ENCODE peak calls at places on chromosomes 16 and 17, in seven cellular contexts. One of them, this sample, is unnamed.

GRCh38 chr17:13704333-13704732 is 102.6 kb upstream of the HS3ST3A1 start:
- DNase-seq in neuronal stem cell: no peak
- DNase-seq in mesendoderm: no peak
- DNase-seq in IMR-90: peak
- DNase-seq in trophoblast cell: no peak
- DNase-seq in H1: no peak
- DNase-seq in H9: no peak
- DNase-seq in this sample: peak

GRCh38 chr17:58918879-58919278 is 163.2 kb downstream of the PPM1E start:
- DNase-seq in H9: no peak
- DNase-seq in mesendoderm: no peak
- DNase-seq in IMR-90: no peak
- DNase-seq in trophoblast cell: no peak
- DNase-seq in neuronal stem cell: no peak
- DNase-seq in H1: no peak
- DNase-seq in this sample: no peak

GRCh38 chr17:47119746-47120520 is 69.2 kb downstream of the CDC27 start:
- DNase-seq in H9: no peak
- DNase-seq in IMR-90: peak
- DNase-seq in mesendoderm: peak
- DNase-seq in H1: no peak
- DNase-seq in trophoblast cell: no peak
- DNase-seq in neuronal stem cell: no peak
- DNase-seq in this sample: peak

GRCh38 chr17:56754523-56755208 is 79.1 kb downstream of the C17orf67 start:
- DNase-seq in trophoblast cell: no peak
- DNase-seq in IMR-90: peak
- DNase-seq in mesendoderm: peak
- DNase-seq in neuronal stem cell: no peak
- DNase-seq in H1: no peak
- DNase-seq in H9: no peak
- DNase-seq in this sample: peak

GRCh38 chr17:68424188-68424587 is 33.1 kb downstream of the WIPI1 start:
- DNase-seq in H9: no peak
- DNase-seq in IMR-90: no peak
- DNase-seq in trophoblast cell: no peak
- DNase-seq in mesendoderm: no peak
- DNase-seq in neuronal stem cell: no peak
- DNase-seq in H1: no peak
- DNase-seq in this sample: no peak

GRCh38 chr17:75785016-75785769 is 587 bp downstream of the UNK start:
- DNase-seq in trophoblast cell: no peak
- DNase-seq in H9: no peak
- DNase-seq in IMR-90: peak
- DNase-seq in neuronal stem cell: peak
- DNase-seq in H1: no peak
- DNase-seq in mesendoderm: peak
- DNase-seq in this sample: peak

GRCh38 chr16:80704751-80705150 is 99.6 kb downstream of the CDYL2 start:
- DNase-seq in mesendoderm: no peak
- DNase-seq in H9: no peak
- DNase-seq in H1: no peak
- DNase-seq in IMR-90: no peak
- DNase-seq in trophoblast cell: no peak
- DNase-seq in neuronal stem cell: no peak
- DNase-seq in this sample: no peak

GRCh38 chr16:31493506-31494125 is 10.7 kb downstream of the SLC5A2 start:
- DNase-seq in H9: no peak
- DNase-seq in neuronal stem cell: no peak
- DNase-seq in mesendoderm: no peak
- DNase-seq in IMR-90: no peak
- DNase-seq in H1: no peak
- DNase-seq in trophoblast cell: no peak
- DNase-seq in this sample: no peak

GRCh38 chr17:46818929-46819859 is 702 bp upstream of the WNT3 start:
- DNase-seq in trophoblast cell: peak
- DNase-seq in H9: peak
- DNase-seq in IMR-90: no peak
- DNase-seq in neuronal stem cell: peak
- DNase-seq in mesendoderm: peak
- DNase-seq in H1: no peak
- DNase-seq in this sample: peak

GRCh38 chr16:74991268-74991592 is 6.3 kb upstream of the WDR59 start:
- DNase-seq in IMR-90: no peak
- DNase-seq in neuronal stem cell: no peak
- DNase-seq in H1: no peak
- DNase-seq in trophoblast cell: no peak
- DNase-seq in H9: no peak
- DNase-seq in mesendoderm: no peak
- DNase-seq in this sample: no peak

GRCh38 chr17:77496401-77496801 is 355.6 kb downstream of the SEC14L1 start:
- DNase-seq in H9: no peak
- DNase-seq in trophoblast cell: no peak
- DNase-seq in IMR-90: no peak
- DNase-seq in H1: no peak
- DNase-seq in mesendoderm: no peak
- DNase-seq in neuronal stem cell: no peak
- DNase-seq in this sample: no peak

GRCh38 chr17:41593306-41594095 is 6.8 kb upstream of the KRT14 start:
- DNase-seq in trophoblast cell: no peak
- DNase-seq in IMR-90: no peak
- DNase-seq in mesendoderm: no peak
- DNase-seq in H9: no peak
- DNase-seq in neuronal stem cell: no peak
- DNase-seq in H1: no peak
- DNase-seq in this sample: no peak

GRCh38 chr16:13902677-13903076 is 17.3 kb upstream of the ERCC4 start:
- DNase-seq in neuronal stem cell: no peak
- DNase-seq in H9: no peak
- DNase-seq in trophoblast cell: no peak
- DNase-seq in mesendoderm: no peak
- DNase-seq in H1: no peak
- DNase-seq in IMR-90: peak
- DNase-seq in this sample: no peak

GRCh38 chr17:30256756-30257506 is 21.4 kb upstream of the SLC6A4 start:
- DNase-seq in neuronal stem cell: no peak
- DNase-seq in H9: no peak
- DNase-seq in trophoblast cell: peak
- DNase-seq in H1: no peak
- DNase-seq in mesendoderm: no peak
- DNase-seq in IMR-90: peak
- DNase-seq in this sample: peak

GRCh38 chr16:75116081-75116910 is at the start of gene LDHD:
- DNase-seq in neuronal stem cell: no peak
- DNase-seq in mesendoderm: peak
- DNase-seq in H1: peak
- DNase-seq in IMR-90: no peak
- DNase-seq in H9: peak
- DNase-seq in trophoblast cell: no peak
- DNase-seq in this sample: no peak

GRCh38 chr17:73231363-73231762 is 30.3 kb downstream of the CPSF4L start:
- DNase-seq in trophoblast cell: no peak
- DNase-seq in IMR-90: peak
- DNase-seq in mesendoderm: peak
- DNase-seq in H9: no peak
- DNase-seq in H1: no peak
- DNase-seq in neuronal stem cell: no peak
- DNase-seq in this sample: peak

GRCh38 chr16:88882358-88883030 is 16.0 kb upstream of the PABPN1L start:
- DNase-seq in neuronal stem cell: no peak
- DNase-seq in H9: no peak
- DNase-seq in H1: no peak
- DNase-seq in IMR-90: no peak
- DNase-seq in mesendoderm: no peak
- DNase-seq in trophoblast cell: no peak
- DNase-seq in this sample: no peak

GRCh38 chr17:718075-718474 is 3.4 kb upstream of the VPS53 start:
- DNase-seq in H9: no peak
- DNase-seq in H1: no peak
- DNase-seq in mesendoderm: no peak
- DNase-seq in neuronal stem cell: no peak
- DNase-seq in IMR-90: no peak
- DNase-seq in trophoblast cell: no peak
- DNase-seq in this sample: no peak

GRCh38 chr16:13896543-13897182 is 23.3 kb upstream of the ERCC4 start:
- DNase-seq in H1: no peak
- DNase-seq in mesendoderm: peak
- DNase-seq in H9: no peak
- DNase-seq in IMR-90: peak
- DNase-seq in neuronal stem cell: no peak
- DNase-seq in trophoblast cell: no peak
- DNase-seq in this sample: no peak

GRCh38 chr17:40351185-40352043 is 13.1 kb downstream of the GJD3 start:
- DNase-seq in neuronal stem cell: no peak
- DNase-seq in mesendoderm: no peak
- DNase-seq in H1: no peak
- DNase-seq in H9: no peak
- DNase-seq in trophoblast cell: no peak
- DNase-seq in IMR-90: no peak
- DNase-seq in this sample: no peak

GRCh38 chr16:84737192-84737591 is 37.4 kb downstream of the USP10 start:
- DNase-seq in IMR-90: no peak
- DNase-seq in trophoblast cell: no peak
- DNase-seq in mesendoderm: no peak
- DNase-seq in H1: no peak
- DNase-seq in neuronal stem cell: no peak
- DNase-seq in H9: no peak
- DNase-seq in this sample: no peak
- H3K23ac ChIP-seq in IMR-90: no peak
- H3K23ac ChIP-seq in trophoblast cell: no peak
- H3K23ac ChIP-seq in mesendoderm: no peak
- H3K23ac ChIP-seq in H1: no peak
- H3K23ac ChIP-seq in neuronal stem cell: no peak
- H3K23ac ChIP-seq in H9: no peak
- H3K23ac ChIP-seq in this sample: no peak

GRCh38 chr16:53757971-53758609 is 54.1 kb downstream of the FTO start:
- DNase-seq in neuronal stem cell: no peak
- DNase-seq in H9: no peak
- DNase-seq in mesendoderm: no peak
- DNase-seq in IMR-90: no peak
- DNase-seq in H1: no peak
- DNase-seq in trophoblast cell: no peak
- DNase-seq in this sample: no peak
- H2BK5ac ChIP-seq in neuronal stem cell: no peak
- H2BK5ac ChIP-seq in H9: no peak
- H2BK5ac ChIP-seq in mesendoderm: no peak
- H2BK5ac ChIP-seq in IMR-90: no peak
- H2BK5ac ChIP-seq in H1: no peak
- H2BK5ac ChIP-seq in trophoblast cell: no peak
- H2BK5ac ChIP-seq in this sample: no peak

GRCh38 chr16:1621851-1622250 is 9.7 kb downstream of the CRAMP1 start:
- DNase-seq in H9: no peak
- DNase-seq in IMR-90: no peak
- DNase-seq in trophoblast cell: no peak
- DNase-seq in neuronal stem cell: no peak
- DNase-seq in H1: no peak
- DNase-seq in mesendoderm: no peak
- DNase-seq in this sample: no peak
- H4K8ac ChIP-seq in H9: no peak
- H4K8ac ChIP-seq in IMR-90: no peak
- H4K8ac ChIP-seq in trophoblast cell: no peak
- H4K8ac ChIP-seq in neuronal stem cell: no peak
- H4K8ac ChIP-seq in H1: no peak
- H4K8ac ChIP-seq in mesendoderm: no peak
- H4K8ac ChIP-seq in this sample: no peak

GRCh38 chr17:80976718-80977117 is 14.9 kb upstream of the CHMP6 start:
- DNase-seq in H9: no peak
- DNase-seq in H1: no peak
- DNase-seq in mesendoderm: no peak
- DNase-seq in IMR-90: peak
- DNase-seq in trophoblast cell: no peak
- DNase-seq in neuronal stem cell: no peak
- DNase-seq in this sample: no peak
- H3K23ac ChIP-seq in H9: no peak
- H3K23ac ChIP-seq in H1: no peak
- H3K23ac ChIP-seq in mesendoderm: no peak
- H3K23ac ChIP-seq in IMR-90: no peak
- H3K23ac ChIP-seq in trophoblast cell: no peak
- H3K23ac ChIP-seq in neuronal stem cell: no peak
- H3K23ac ChIP-seq in this sample: no peak

DNA sequence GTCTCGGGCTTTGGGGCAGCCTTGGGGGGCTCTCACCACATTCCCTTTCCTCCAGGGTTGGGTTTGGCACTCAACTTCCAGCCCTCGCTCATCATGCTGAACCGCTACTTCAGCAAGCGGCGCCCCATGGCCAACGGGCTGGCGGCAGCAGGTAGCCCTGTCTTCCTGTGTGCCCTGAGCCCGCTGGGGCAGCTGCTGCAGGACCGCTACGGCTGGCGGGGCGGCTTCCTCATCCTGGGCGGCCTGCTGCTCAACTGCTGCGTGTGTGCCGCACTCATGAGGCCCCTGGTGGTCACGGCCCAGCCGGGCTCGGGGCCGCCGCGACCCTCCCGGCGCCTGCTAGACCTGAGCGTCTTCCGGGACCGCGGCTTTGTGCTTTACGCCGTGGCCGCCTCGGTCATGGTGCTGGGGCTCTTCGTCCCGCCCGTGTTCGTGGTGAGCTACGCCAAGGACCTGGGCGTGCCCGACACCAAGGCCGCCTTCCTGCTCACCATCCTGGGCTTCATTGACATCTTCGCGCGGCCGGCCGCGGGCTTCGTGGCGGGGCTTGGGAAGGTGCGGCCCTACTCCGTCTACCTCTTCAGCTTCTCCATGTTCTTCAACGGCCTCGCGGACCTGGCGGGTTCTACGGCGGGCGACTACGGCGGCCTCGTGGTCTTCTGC is 8.4 kb downstream of the SLC16A3 start:
- DNase-seq in H1: no peak
- DNase-seq in H9: peak
- DNase-seq in mesendoderm: no peak
- DNase-seq in neuronal stem cell: no peak
- DNase-seq in trophoblast cell: no peak
- DNase-seq in IMR-90: no peak
- DNase-seq in this sample: no peak
- H2BK5ac ChIP-seq in H1: no peak
- H2BK5ac ChIP-seq in H9: no peak
- H2BK5ac ChIP-seq in mesendoderm: no peak
- H2BK5ac ChIP-seq in neuronal stem cell: peak
- H2BK5ac ChIP-seq in trophoblast cell: no peak
- H2BK5ac ChIP-seq in IMR-90: no peak
- H2BK5ac ChIP-seq in this sample: no peak

GRCh38 chr17:70523407-70523806 is 354.1 kb downstream of the KCNJ2 start:
- DNase-seq in H9: no peak
- DNase-seq in neuronal stem cell: no peak
- DNase-seq in trophoblast cell: no peak
- DNase-seq in IMR-90: no peak
- DNase-seq in mesendoderm: no peak
- DNase-seq in H1: no peak
- DNase-seq in this sample: no peak

GRCh38 chr17:70527364-70527888 is 358.1 kb downstream of the KCNJ2 start:
- DNase-seq in trophoblast cell: no peak
- DNase-seq in neuronal stem cell: no peak
- DNase-seq in IMR-90: no peak
- DNase-seq in mesendoderm: no peak
- DNase-seq in H9: no peak
- DNase-seq in H1: no peak
- DNase-seq in this sample: no peak

GRCh38 chr17:70520447-70520846 is 351.1 kb downstream of the KCNJ2 start:
- DNase-seq in H9: no peak
- DNase-seq in neuronal stem cell: no peak
- DNase-seq in H1: no peak
- DNase-seq in IMR-90: no peak
- DNase-seq in trophoblast cell: peak
- DNase-seq in mesendoderm: no peak
- DNase-seq in this sample: no peak

GRCh38 chr17:70521821-70522256 is 352.5 kb downstream of the KCNJ2 start:
- DNase-seq in H1: no peak
- DNase-seq in neuronal stem cell: no peak
- DNase-seq in IMR-90: peak
- DNase-seq in mesendoderm: no peak
- DNase-seq in H9: no peak
- DNase-seq in trophoblast cell: no peak
- DNase-seq in this sample: no peak

GRCh38 chr17:70525976-70526375 is 356.6 kb downstream of the KCNJ2 start:
- DNase-seq in IMR-90: no peak
- DNase-seq in trophoblast cell: no peak
- DNase-seq in H9: no peak
- DNase-seq in mesendoderm: no peak
- DNase-seq in H1: no peak
- DNase-seq in neuronal stem cell: no peak
- DNase-seq in this sample: no peak
- H4K8ac ChIP-seq in IMR-90: no peak
- H4K8ac ChIP-seq in trophoblast cell: no peak
- H4K8ac ChIP-seq in H9: no peak
- H4K8ac ChIP-seq in mesendoderm: no peak
- H4K8ac ChIP-seq in H1: no peak
- H4K8ac ChIP-seq in neuronal stem cell: no peak
- H4K8ac ChIP-seq in this sample: no peak

This sample was measured in mesenchymal stem cell.